ENCODE peak calls at places on chromosomes 6 and 20, in four cellular contexts. W is IMR-90, T is H9, H is mesenchymal stem cell. E is an unnamed sample.

GRCh38 chr20:21613512-21613911 is 92.0 kb upstream of the PAX1 start:
- DNase-seq in W (no peak), T (no peak), H (no peak), E (no peak)

GRCh38 chr20:17617212-17617867 is 47.5 kb downstream of the DSTN start:
- DNase-seq in W (no peak), T (peak; percentile 77), H (peak; percentile 46), E (peak; percentile 14)

GRCh38 chr20:46375771-46376170 is 30.6 kb downstream of the ELMO2 start:
- DNase-seq in W (peak; percentile 39), T (no peak), H (no peak), E (no peak)

GRCh38 chr6:38570750-38571149 is 69.0 kb downstream of the BTBD9 start:
- DNase-seq in W (peak; percentile 40), T (no peak), H (peak; percentile 29), E (no peak)

GRCh38 chr6:50145125-50145524 is 95.4 kb upstream of the DEFB112 start:
- DNase-seq in W (peak; percentile 15), T (no peak), H (peak; percentile 7), E (no peak)

GRCh38 chr20:25858495-25859425 is 162.1 kb upstream of the ZNF337 start:
- DNase-seq in W (no peak), T (no peak), H (no peak), E (no peak)

GRCh38 chr6:143103916-143104315 is 43.2 kb downstream of the AIG1 start:
- DNase-seq in W (no peak), T (no peak), H (no peak), E (no peak)

GRCh38 chr6:35297541-35298481 is at the start of gene DEF6:
- DNase-seq in W (peak; percentile 82), T (peak; percentile 95), H (peak; percentile 84), E (peak; percentile 67)

GRCh38 chr6:31769684-31770371 is 7.3 kb downstream of the VWA7 start:
- DNase-seq in W (peak; percentile 31), T (peak; percentile 85), H (peak; percentile 68), E (no peak)

GRCh38 chr20:62832212-62832922 is 15.5 kb downstream of the COL9A3 start:
- DNase-seq in W (no peak), T (peak; percentile 91), H (no peak), E (no peak)

GRCh38 chr20:35329435-35330139 is 37.4 kb upstream of the FAM83C start:
- DNase-seq in W (peak; percentile 28), T (peak; percentile 84), H (peak; percentile 46), E (peak; percentile 14)

GRCh38 chr20:32773880-32774279 is 11.7 kb downstream of the DNMT3B start:
- DNase-seq in W (no peak), T (no peak), H (no peak), E (no peak)

GRCh38 chr6:78835817-78836216 is 31.5 kb upstream of the IRAK1BP1 start:
- DNase-seq in W (peak; percentile 4), T (no peak), H (peak; percentile 13), E (no peak)

GRCh38 chr6:87817226-87817625 is 115.2 kb upstream of the AKIRIN2 start:
- DNase-seq in W (no peak), T (no peak), H (no peak), E (no peak)

GRCh38 chr20:46799781-46800180 is 90.3 kb downstream of the SLC2A10 start:
- DNase-seq in W (no peak), T (no peak), H (no peak), E (no peak)

GRCh38 chr6:68139130-68139529 is 496.0 kb upstream of the ADGRB3 start:
- DNase-seq in W (no peak), T (peak; percentile 57), H (no peak), E (peak; percentile 18)

GRCh38 chr6:152897807-152898399 is 84.9 kb downstream of the FBXO5 start:
- DNase-seq in W (peak; percentile 46), T (peak; percentile 88), H (peak; percentile 56), E (peak; percentile 63)

GRCh38 chr6:42315991-42316378 is 98.3 kb upstream of the MRPS10 start:
- DNase-seq in W (peak; percentile 99), T (peak; percentile 71), H (peak; percentile 96), E (no peak)

GRCh38 chr6:30646450-30647038 is 389 bp upstream of the C6orf136 start:
- DNase-seq in W (no peak), T (peak; percentile 46), H (no peak), E (no peak)

GRCh38 chr6:38346291-38347079 is 293.2 kb downstream of the BTBD9 start:
- DNase-seq in W (peak; percentile 90), T (no peak), H (peak; percentile 86), E (no peak)

GRCh38 chr20:39829713-39830112 is 859.3 kb downstream of the MAFB start:
- DNase-seq in W (no peak), T (no peak), H (peak; percentile 3), E (no peak)

GRCh38 chr20:17796096-17796563 is 96.4 kb downstream of the BANF2 start:
- DNase-seq in W (peak; percentile 68), T (no peak), H (peak; percentile 60), E (no peak)

GRCh38 chr20:59123677-59124060 is 40.0 kb upstream of the ZNF831 start:
- DNase-seq in W (no peak), T (no peak), H (no peak), E (no peak)

GRCh38 chr6:108597601-108598315 is 37.0 kb downstream of the FOXO3 start:
- DNase-seq in W (peak; percentile 38), T (no peak), H (peak; percentile 29), E (no peak)

GRCh38 chr6:148379966-148380653 is 37.5 kb downstream of the SASH1 start:
- DNase-seq in W (no peak), T (no peak), H (no peak), E (no peak)

GRCh38 chr6:4370066-4370465 is 234.7 kb upstream of the ECI2 start:
- DNase-seq in W (peak; percentile 98), T (no peak), H (peak; percentile 92), E (no peak)

GRCh38 chr6:147176795-147177194 is 27.4 kb upstream of the STXBP5 start:
- DNase-seq in W (no peak), T (no peak), H (no peak), E (no peak)

GRCh38 chr6:52360028-52360427 is 1.9 kb upstream of the PAQR8 start:
- DNase-seq in W (no peak), T (no peak), H (peak; percentile 46), E (no peak)

GRCh38 chr6:21159465-21159864 is 434.1 kb upstream of the SOX4 start:
- DNase-seq in W (no peak), T (no peak), H (no peak), E (no peak)

GRCh38 chr6:138601128-138601527 is 101.8 kb upstream of the NHSL1 start:
- DNase-seq in W (peak; percentile 48), T (no peak), H (no peak), E (no peak)

GRCh38 chr6:41589636-41590622 is 43.7 kb downstream of the FOXP4 start:
- DNase-seq in W (no peak), T (no peak), H (no peak), E (no peak)

GRCh38 chr6:37582309-37582708 is 82.6 kb upstream of the CCDC167 start:
- DNase-seq in W (no peak), T (no peak), H (no peak), E (no peak)

GRCh38 chr6:138454976-138455706 is 44.2 kb downstream of the NHSL1 start:
- DNase-seq in W (no peak), T (no peak), H (no peak), E (no peak)

GRCh38 chr20:46512943-46513844 is at the start of gene ZNF334:
- DNase-seq in W (peak; percentile 8), T (peak; percentile 91), H (peak; percentile 58), E (peak; percentile 67)

GRCh38 chr20:62641749-62642665 is at the start of gene SLCO4A1:
- DNase-seq in W (peak; percentile 44), T (peak; percentile 66), H (no peak), E (peak; percentile 60)

GRCh38 chr6:160036790-160037206 is 67.9 kb downstream of the IGF2R start:
- DNase-seq in W (peak; percentile 87), T (no peak), H (no peak), E (no peak)

GRCh38 chr20:18255526-18255925 is 32.8 kb upstream of the ZNF133 start:
- DNase-seq in W (no peak), T (no peak), H (no peak), E (no peak)

GRCh38 chr20:45822863-45823262 is 4.2 kb downstream of the TNNC2 start:
- DNase-seq in W (peak; percentile 47), T (no peak), H (peak; percentile 40), E (no peak)

GRCh38 chr6:110814488-110815259 is 595 bp downstream of the CDK19 start:
- DNase-seq in W (peak; percentile 45), T (peak; percentile 47), H (peak; percentile 71), E (peak; percentile 40)

GRCh38 chr6:46469021-46469420 is 22.2 kb downstream of the RCAN2 start:
- DNase-seq in W (no peak), T (no peak), H (no peak), E (no peak)

GRCh38 chr20:37560629-37561028 is 33.0 kb upstream of the BLCAP start:
- DNase-seq in W (no peak), T (no peak), H (no peak), E (no peak)

GRCh38 chr20:37556538-37556937 is 28.9 kb upstream of the BLCAP start:
- DNase-seq in W (no peak), T (no peak), H (no peak), E (no peak)

GRCh38 chr20:37559312-37560027 is 31.8 kb upstream of the BLCAP start:
- DNase-seq in W (no peak), T (no peak), H (no peak), E (no peak)

GRCh38 chr20:37558779-37559178 is 31.1 kb upstream of the BLCAP start:
- DNase-seq in W (no peak), T (no peak), H (no peak), E (no peak)

DNA sequence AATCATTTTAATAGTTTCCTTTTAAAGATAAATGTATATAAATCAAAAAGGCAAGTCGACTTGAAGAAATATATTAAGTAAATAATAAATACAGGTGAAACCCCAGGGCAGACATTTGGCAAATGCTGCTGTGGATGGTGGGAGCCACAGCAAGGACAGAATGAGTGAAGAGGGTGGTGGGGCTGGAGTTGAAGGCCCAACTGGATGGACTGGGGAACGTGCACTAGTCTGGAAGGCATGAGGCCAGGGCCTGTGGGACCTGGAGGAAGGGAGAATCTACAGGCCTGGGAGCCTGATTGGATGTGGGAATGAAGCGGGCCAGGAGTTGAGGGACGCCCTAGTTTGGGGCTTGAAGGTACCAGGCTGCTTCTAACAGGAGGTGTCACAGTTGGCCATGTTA is 30.6 kb upstream of the BLCAP start:
- DNase-seq in W (no peak), T (no peak), H (no peak), E (no peak)
- H3K9me3 ChIP-seq in W (no peaks in the 10 kb centered on the region), T (no peaks in the 10 kb centered on the region), H (no peaks in the 10 kb centered on the region), E (no peaks in the 10 kb centered on the region)

DNA sequence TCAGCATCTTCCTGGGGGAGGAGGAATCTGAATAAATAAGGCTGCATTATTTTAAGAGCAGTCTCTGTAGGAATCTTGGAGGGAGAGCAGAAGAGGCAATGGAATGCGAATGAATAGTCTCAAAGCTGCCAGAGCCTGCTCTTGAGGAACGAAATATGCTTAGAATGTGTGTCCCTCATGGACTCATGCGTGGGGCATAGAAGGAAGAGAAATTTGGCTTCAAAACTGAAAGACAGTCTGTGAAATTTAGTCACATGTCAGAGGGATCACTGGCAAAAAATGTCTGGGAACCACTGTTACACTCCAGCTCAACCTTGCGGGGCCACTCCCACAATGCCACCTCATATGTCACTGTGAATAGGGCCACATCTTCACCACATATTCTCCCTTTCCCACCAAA is 95.5 kb downstream of the GJA10 start:
- DNase-seq in W (peak; percentile 94), T (no peak), H (peak; percentile 30), E (no peak)
- H3K14ac ChIP-seq in W (no peak overlapping the region), T (no peak overlapping the region), H (no peak overlapping the region), E (no peak overlapping the region)

GRCh38 chr6:17289491-17290106 is 8.4 kb downstream of the RBM24 start:
- DNase-seq in W (peak; percentile 60), T (no peak), H (no peak), E (no peak)
- H3K4me2 ChIP-seq in W (no peak overlapping the region), T (no peak overlapping the region), H (no peak overlapping the region), E (no peak overlapping the region)

GRCh38 chr6:168249746-168250145 is 69.8 kb downstream of the DACT2 start:
- DNase-seq in W (no peak), T (no peak), H (no peak), E (no peak)
- H3K9me3 ChIP-seq in W (peaks cover 35% of the 10 kb centered on the region), T (no peaks in the 10 kb centered on the region), H (peaks cover under 1% of the 10 kb centered on the region), E (peaks cover 3% of the 10 kb centered on the region)

E was measured in neuronal stem cell.